ENCODE peak calls at places on chromosomes 3 and 15, in four cellular contexts. One of them, this sample, is unnamed.

GRCh38 chr15:74319596-74320357 is 47.7 kb downstream of the CYP11A1 start:
- DNase-seq in fibroblast of the conjunctiva: no peak
- DNase-seq in activated T-helper 2 cell treated with anti-CD3 and anti-CD28 coated beads, Interferon-gamma antibody, Interleukin-2, Interleukin-4, amounts not matched to agents 10 μg/mL and 5 μg/mL and 100 μg/mL, durations not matched to agents 14 hours and 24 hours and 36 hours: no peak
- DNase-seq in iris pigment epithelial cell: no peak
- DNase-seq in this sample: no peak

GRCh38 chr3:59946401-59946800 is 896.6 kb upstream of the CFAP20DC start:
- DNase-seq in fibroblast of the conjunctiva: no peak
- DNase-seq in activated T-helper 2 cell treated with anti-CD3 and anti-CD28 coated beads, Interferon-gamma antibody, Interleukin-2, Interleukin-4, amounts not matched to agents 10 μg/mL and 5 μg/mL and 100 μg/mL, durations not matched to agents 14 hours and 24 hours and 36 hours: no peak
- DNase-seq in iris pigment epithelial cell: no peak
- DNase-seq in this sample: no peak

GRCh38 chr3:87873136-87873535 is 185.7 kb downstream of the CGGBP1 start:
- DNase-seq in fibroblast of the conjunctiva: peak; percentile 1
- DNase-seq in activated T-helper 2 cell treated with anti-CD3 and anti-CD28 coated beads, Interferon-gamma antibody, Interleukin-2, Interleukin-4, amounts not matched to agents 10 μg/mL and 5 μg/mL and 100 μg/mL, durations not matched to agents 14 hours and 24 hours and 36 hours: no peak
- DNase-seq in iris pigment epithelial cell: peak; percentile 16
- DNase-seq in this sample: no peak

GRCh38 chr3:39249453-39250115 is 30.3 kb downstream of the CX3CR1 start:
- DNase-seq in fibroblast of the conjunctiva: no peak
- DNase-seq in activated T-helper 2 cell treated with anti-CD3 and anti-CD28 coated beads, Interferon-gamma antibody, Interleukin-2, Interleukin-4, amounts not matched to agents 10 μg/mL and 5 μg/mL and 100 μg/mL, durations not matched to agents 14 hours and 24 hours and 36 hours: no peak
- DNase-seq in iris pigment epithelial cell: no peak
- DNase-seq in this sample: no peak

GRCh38 chr3:58299839-58300516 is 6.1 kb upstream of the RPP14 start:
- DNase-seq in fibroblast of the conjunctiva: peak; percentile 72
- DNase-seq in activated T-helper 2 cell treated with anti-CD3 and anti-CD28 coated beads, Interferon-gamma antibody, Interleukin-2, Interleukin-4, amounts not matched to agents 10 μg/mL and 5 μg/mL and 100 μg/mL, durations not matched to agents 14 hours and 24 hours and 36 hours: no peak
- DNase-seq in iris pigment epithelial cell: peak; percentile 64
- DNase-seq in this sample: no peak

GRCh38 chr3:96991812-96992211 is 177.4 kb downstream of the EPHA6 start:
- DNase-seq in fibroblast of the conjunctiva: peak; percentile 36
- DNase-seq in activated T-helper 2 cell treated with anti-CD3 and anti-CD28 coated beads, Interferon-gamma antibody, Interleukin-2, Interleukin-4, amounts not matched to agents 10 μg/mL and 5 μg/mL and 100 μg/mL, durations not matched to agents 14 hours and 24 hours and 36 hours: no peak
- DNase-seq in iris pigment epithelial cell: no peak
- DNase-seq in this sample: no peak

GRCh38 chr15:70853270-70853854 is 595 bp downstream of the LARP6 start:
- DNase-seq in fibroblast of the conjunctiva: peak; percentile 87
- DNase-seq in activated T-helper 2 cell treated with anti-CD3 and anti-CD28 coated beads, Interferon-gamma antibody, Interleukin-2, Interleukin-4, amounts not matched to agents 10 μg/mL and 5 μg/mL and 100 μg/mL, durations not matched to agents 14 hours and 24 hours and 36 hours: no peak
- DNase-seq in iris pigment epithelial cell: peak; percentile 84
- DNase-seq in this sample: no peak

GRCh38 chr15:66761723-66762595 is 59.9 kb downstream of the SMAD6 start:
- DNase-seq in fibroblast of the conjunctiva: peak; percentile 21
- DNase-seq in activated T-helper 2 cell treated with anti-CD3 and anti-CD28 coated beads, Interferon-gamma antibody, Interleukin-2, Interleukin-4, amounts not matched to agents 10 μg/mL and 5 μg/mL and 100 μg/mL, durations not matched to agents 14 hours and 24 hours and 36 hours: no peak
- DNase-seq in iris pigment epithelial cell: no peak
- DNase-seq in this sample: no peak

GRCh38 chr15:47576921-47577474 is 140.3 kb upstream of the SEMA6D start:
- DNase-seq in fibroblast of the conjunctiva: no peak
- DNase-seq in activated T-helper 2 cell treated with anti-CD3 and anti-CD28 coated beads, Interferon-gamma antibody, Interleukin-2, Interleukin-4, amounts not matched to agents 10 μg/mL and 5 μg/mL and 100 μg/mL, durations not matched to agents 14 hours and 24 hours and 36 hours: no peak
- DNase-seq in iris pigment epithelial cell: peak; percentile 35
- DNase-seq in this sample: no peak

GRCh38 chr3:122774564-122774963 is 19.1 kb downstream of the HSPBAP1 start:
- DNase-seq in fibroblast of the conjunctiva: no peak
- DNase-seq in activated T-helper 2 cell treated with anti-CD3 and anti-CD28 coated beads, Interferon-gamma antibody, Interleukin-2, Interleukin-4, amounts not matched to agents 10 μg/mL and 5 μg/mL and 100 μg/mL, durations not matched to agents 14 hours and 24 hours and 36 hours: no peak
- DNase-seq in iris pigment epithelial cell: peak; percentile 76
- DNase-seq in this sample: no peak

GRCh38 chr3:147007736-147008245 is 398.6 kb downstream of the ZIC4 start:
- DNase-seq in fibroblast of the conjunctiva: no peak
- DNase-seq in activated T-helper 2 cell treated with anti-CD3 and anti-CD28 coated beads, Interferon-gamma antibody, Interleukin-2, Interleukin-4, amounts not matched to agents 10 μg/mL and 5 μg/mL and 100 μg/mL, durations not matched to agents 14 hours and 24 hours and 36 hours: no peak
- DNase-seq in iris pigment epithelial cell: no peak
- DNase-seq in this sample: no peak

GRCh38 chr3:135792174-135792573 is 173.4 kb upstream of the PPP2R3A start:
- DNase-seq in fibroblast of the conjunctiva: no peak
- DNase-seq in activated T-helper 2 cell treated with anti-CD3 and anti-CD28 coated beads, Interferon-gamma antibody, Interleukin-2, Interleukin-4, amounts not matched to agents 10 μg/mL and 5 μg/mL and 100 μg/mL, durations not matched to agents 14 hours and 24 hours and 36 hours: no peak
- DNase-seq in iris pigment epithelial cell: no peak
- DNase-seq in this sample: no peak

GRCh38 chr15:70636540-70637165 is 126.7 kb downstream of the UACA start:
- DNase-seq in fibroblast of the conjunctiva: no peak
- DNase-seq in activated T-helper 2 cell treated with anti-CD3 and anti-CD28 coated beads, Interferon-gamma antibody, Interleukin-2, Interleukin-4, amounts not matched to agents 10 μg/mL and 5 μg/mL and 100 μg/mL, durations not matched to agents 14 hours and 24 hours and 36 hours: no peak
- DNase-seq in iris pigment epithelial cell: no peak
- DNase-seq in this sample: no peak

GRCh38 chr15:93478922-93479321 is 389.9 kb upstream of the RGMA start:
- DNase-seq in fibroblast of the conjunctiva: no peak
- DNase-seq in activated T-helper 2 cell treated with anti-CD3 and anti-CD28 coated beads, Interferon-gamma antibody, Interleukin-2, Interleukin-4, amounts not matched to agents 10 μg/mL and 5 μg/mL and 100 μg/mL, durations not matched to agents 14 hours and 24 hours and 36 hours: no peak
- DNase-seq in iris pigment epithelial cell: no peak
- DNase-seq in this sample: no peak

GRCh38 chr3:161393310-161393709 is 22.0 kb upstream of the SPTSSB start:
- DNase-seq in fibroblast of the conjunctiva: no peak
- DNase-seq in activated T-helper 2 cell treated with anti-CD3 and anti-CD28 coated beads, Interferon-gamma antibody, Interleukin-2, Interleukin-4, amounts not matched to agents 10 μg/mL and 5 μg/mL and 100 μg/mL, durations not matched to agents 14 hours and 24 hours and 36 hours: no peak
- DNase-seq in iris pigment epithelial cell: no peak
- DNase-seq in this sample: no peak

GRCh38 chr3:196688349-196688748 is 23.7 kb downstream of the CEP19 start:
- DNase-seq in fibroblast of the conjunctiva: peak; percentile 60
- DNase-seq in activated T-helper 2 cell treated with anti-CD3 and anti-CD28 coated beads, Interferon-gamma antibody, Interleukin-2, Interleukin-4, amounts not matched to agents 10 μg/mL and 5 μg/mL and 100 μg/mL, durations not matched to agents 14 hours and 24 hours and 36 hours: no peak
- DNase-seq in iris pigment epithelial cell: peak; percentile 92
- DNase-seq in this sample: no peak

GRCh38 chr3:193768069-193768391 is 175.0 kb downstream of the OPA1 start:
- DNase-seq in fibroblast of the conjunctiva: peak; percentile 36
- DNase-seq in activated T-helper 2 cell treated with anti-CD3 and anti-CD28 coated beads, Interferon-gamma antibody, Interleukin-2, Interleukin-4, amounts not matched to agents 10 μg/mL and 5 μg/mL and 100 μg/mL, durations not matched to agents 14 hours and 24 hours and 36 hours: peak; percentile 1
- DNase-seq in iris pigment epithelial cell: peak; percentile 60
- DNase-seq in this sample: no peak

GRCh38 chr3:20622304-20622703 is 436.3 kb upstream of the SGO1 start:
- DNase-seq in fibroblast of the conjunctiva: no peak
- DNase-seq in activated T-helper 2 cell treated with anti-CD3 and anti-CD28 coated beads, Interferon-gamma antibody, Interleukin-2, Interleukin-4, amounts not matched to agents 10 μg/mL and 5 μg/mL and 100 μg/mL, durations not matched to agents 14 hours and 24 hours and 36 hours: no peak
- DNase-seq in iris pigment epithelial cell: no peak
- DNase-seq in this sample: no peak

GRCh38 chr3:122533931-122534334 is 19.2 kb upstream of the KPNA1 start:
- DNase-seq in fibroblast of the conjunctiva: peak; percentile 24
- DNase-seq in activated T-helper 2 cell treated with anti-CD3 and anti-CD28 coated beads, Interferon-gamma antibody, Interleukin-2, Interleukin-4, amounts not matched to agents 10 μg/mL and 5 μg/mL and 100 μg/mL, durations not matched to agents 14 hours and 24 hours and 36 hours: peak; percentile 44
- DNase-seq in iris pigment epithelial cell: peak; percentile 91
- DNase-seq in this sample: peak; percentile 64

GRCh38 chr15:78061963-78062427 is 15.5 kb downstream of the TBC1D2B start:
- DNase-seq in fibroblast of the conjunctiva: no peak
- DNase-seq in activated T-helper 2 cell treated with anti-CD3 and anti-CD28 coated beads, Interferon-gamma antibody, Interleukin-2, Interleukin-4, amounts not matched to agents 10 μg/mL and 5 μg/mL and 100 μg/mL, durations not matched to agents 14 hours and 24 hours and 36 hours: no peak
- DNase-seq in iris pigment epithelial cell: peak; percentile 77
- DNase-seq in this sample: no peak

GRCh38 chr15:43776101-43776717 is 557 bp downstream of the ELL3 start:
- DNase-seq in fibroblast of the conjunctiva: no peak
- DNase-seq in activated T-helper 2 cell treated with anti-CD3 and anti-CD28 coated beads, Interferon-gamma antibody, Interleukin-2, Interleukin-4, amounts not matched to agents 10 μg/mL and 5 μg/mL and 100 μg/mL, durations not matched to agents 14 hours and 24 hours and 36 hours: no peak
- DNase-seq in iris pigment epithelial cell: no peak
- DNase-seq in this sample: no peak

GRCh38 chr15:61195116-61196002 is 33.7 kb downstream of the RORA start:
- DNase-seq in fibroblast of the conjunctiva: peak; percentile 18
- DNase-seq in activated T-helper 2 cell treated with anti-CD3 and anti-CD28 coated beads, Interferon-gamma antibody, Interleukin-2, Interleukin-4, amounts not matched to agents 10 μg/mL and 5 μg/mL and 100 μg/mL, durations not matched to agents 14 hours and 24 hours and 36 hours: no peak
- DNase-seq in iris pigment epithelial cell: peak; percentile 50
- DNase-seq in this sample: no peak

GRCh38 chr3:126270145-126270811 is 86.9 kb downstream of the KLF15 start:
- DNase-seq in fibroblast of the conjunctiva: no peak
- DNase-seq in activated T-helper 2 cell treated with anti-CD3 and anti-CD28 coated beads, Interferon-gamma antibody, Interleukin-2, Interleukin-4, amounts not matched to agents 10 μg/mL and 5 μg/mL and 100 μg/mL, durations not matched to agents 14 hours and 24 hours and 36 hours: no peak
- DNase-seq in iris pigment epithelial cell: peak; percentile 40
- DNase-seq in this sample: no peak

GRCh38 chr3:108322352-108322751 is 26.0 kb downstream of the HHLA2 start:
- DNase-seq in fibroblast of the conjunctiva: no peak
- DNase-seq in activated T-helper 2 cell treated with anti-CD3 and anti-CD28 coated beads, Interferon-gamma antibody, Interleukin-2, Interleukin-4, amounts not matched to agents 10 μg/mL and 5 μg/mL and 100 μg/mL, durations not matched to agents 14 hours and 24 hours and 36 hours: no peak
- DNase-seq in iris pigment epithelial cell: peak; percentile 7
- DNase-seq in this sample: no peak

GRCh38 chr3:120495809-120496208 is 45.0 kb upstream of the FSTL1 start:
- DNase-seq in fibroblast of the conjunctiva: no peak
- DNase-seq in activated T-helper 2 cell treated with anti-CD3 and anti-CD28 coated beads, Interferon-gamma antibody, Interleukin-2, Interleukin-4, amounts not matched to agents 10 μg/mL and 5 μg/mL and 100 μg/mL, durations not matched to agents 14 hours and 24 hours and 36 hours: no peak
- DNase-seq in iris pigment epithelial cell: peak; percentile 4
- DNase-seq in this sample: no peak

GRCh38 chr3:9820944-9821343 is 10.9 kb downstream of the TTLL3 start:
- DNase-seq in fibroblast of the conjunctiva: no peak
- DNase-seq in activated T-helper 2 cell treated with anti-CD3 and anti-CD28 coated beads, Interferon-gamma antibody, Interleukin-2, Interleukin-4, amounts not matched to agents 10 μg/mL and 5 μg/mL and 100 μg/mL, durations not matched to agents 14 hours and 24 hours and 36 hours: no peak
- DNase-seq in iris pigment epithelial cell: peak; percentile 47
- DNase-seq in this sample: no peak

GRCh38 chr3:169596126-169596525 is 67.4 kb downstream of the MECOM start:
- DNase-seq in fibroblast of the conjunctiva: no peak
- DNase-seq in activated T-helper 2 cell treated with anti-CD3 and anti-CD28 coated beads, Interferon-gamma antibody, Interleukin-2, Interleukin-4, amounts not matched to agents 10 μg/mL and 5 μg/mL and 100 μg/mL, durations not matched to agents 14 hours and 24 hours and 36 hours: no peak
- DNase-seq in iris pigment epithelial cell: no peak
- DNase-seq in this sample: no peak

This sample was measured in epithelial cell of proximal tubule.